ENCODE peak calls at places on chromosomes 5 and 9, in ten cellular contexts. I is body of pancreas; C is brain microvascular endothelial cell; F is epithelial cell of proximal tubule; O is CD8-positive, alpha-beta T cell; Q is GM12864; D is progenitor cell of endocrine pancreas; X is osteocyte; N is lower lobe of right lung; V is bronchial epithelial cell. G is an unnamed sample.

GRCh38 chr9:69132391-69132790 is 41.7 kb upstream of the TJP2 start:
- DNase-seq in I (no peak), C (no peak), F (no peak), O (no peak), Q (no peak), D (no peak), X (peak), N (no peak), V (no peak), G (no peak)

GRCh38 chr5:55021465-55021864 is 2.6 kb upstream of the GZMK start:
- DNase-seq in I (no peak), C (no peak), F (no peak), O (no peak), Q (no peak), D (no peak), X (no peak), N (no peak), V (no peak), G (no peak)

GRCh38 chr5:32540446-32540845 is 44.9 kb upstream of the SUB1 start:
- DNase-seq in I (no peak), C (no peak), F (no peak), O (no peak), Q (no peak), D (no peak), X (no peak), N (no peak), V (no peak), G (no peak)

GRCh38 chr5:168055982-168056381 is 235.5 kb upstream of the WWC1 start:
- DNase-seq in I (no peak), C (no peak), F (no peak), O (no peak), Q (no peak), D (no peak), X (no peak), N (no peak), V (no peak), G (no peak)

GRCh38 chr5:92838253-92838652 is 742.8 kb downstream of the NR2F1-AS1 start:
- DNase-seq in I (no peak), C (no peak), F (no peak), O (no peak), Q (no peak), D (no peak), X (no peak), N (no peak), V (peak), G (no peak)

GRCh38 chr5:175742290-175742994 is 84.6 kb downstream of the HRH2 start:
- DNase-seq in I (no peak), C (no peak), F (no peak), O (peak), Q (no peak), D (no peak), X (peak), N (no peak), V (no peak), G (no peak)

GRCh38 chr5:8491254-8491653 is 622.3 kb downstream of the MTRR start:
- DNase-seq in I (no peak), C (peak), F (no peak), O (no peak), Q (no peak), D (no peak), X (no peak), N (no peak), V (no peak), G (no peak)

GRCh38 chr9:33433871-33434270 is 13.5 kb downstream of the AQP3 start:
- DNase-seq in I (no peak), C (no peak), F (no peak), O (no peak), Q (no peak), D (no peak), X (no peak), N (no peak), V (no peak), G (no peak)

GRCh38 chr9:72753261-72753893 is 199.5 kb downstream of the ALDH1A1 start:
- DNase-seq in I (no peak), C (peak), F (no peak), O (no peak), Q (no peak), D (no peak), X (no peak), N (no peak), V (peak), G (no peak)

GRCh38 chr5:150291388-150292385 is 2.1 kb upstream of the CAMK2A start:
- DNase-seq in I (no peak), C (no peak), F (no peak), O (no peak), Q (no peak), D (no peak), X (no peak), N (no peak), V (no peak), G (no peak)

GRCh38 chr5:148335259-148335658 is at the start of gene SPINK9:
- DNase-seq in I (no peak), C (no peak), F (no peak), O (no peak), Q (no peak), D (no peak), X (no peak), N (no peak), V (no peak), G (no peak)

GRCh38 chr9:107999011-107999410 is 509.4 kb upstream of the KLF4 start:
- DNase-seq in I (no peak), C (no peak), F (no peak), O (no peak), Q (no peak), D (no peak), X (no peak), N (no peak), V (no peak), G (no peak)

GRCh38 chr9:34993502-34994428 is 4.2 kb downstream of the DNAJB5 start:
- DNase-seq in I (peak), C (no peak), F (no peak), O (no peak), Q (no peak), D (no peak), X (no peak), N (no peak), V (peak), G (no peak)

GRCh38 chr9:68500457-68501158 is 40.1 kb downstream of the TMEM252 start:
- DNase-seq in I (no peak), C (peak), F (peak), O (no peak), Q (no peak), D (no peak), X (no peak), N (no peak), V (peak), G (no peak)

GRCh38 chr9:12014488-12014887 is 678.7 kb upstream of the TYRP1 start:
- DNase-seq in I (no peak), C (no peak), F (no peak), O (no peak), Q (no peak), D (no peak), X (no peak), N (no peak), V (no peak), G (no peak)

GRCh38 chr5:43150748-43151147 is 30.0 kb downstream of the ZNF131 start:
- DNase-seq in I (no peak), C (no peak), F (no peak), O (no peak), Q (no peak), D (no peak), X (no peak), N (no peak), V (no peak), G (no peak)

GRCh38 chr9:108885643-108886348 is 23.7 kb downstream of the ACTL7A start:
- DNase-seq in I (peak), C (peak), F (peak), O (no peak), Q (peak), D (no peak), X (no peak), N (no peak), V (peak), G (no peak)

GRCh38 chr9:122498883-122499288 is 11.7 kb upstream of the OR1J2 start:
- DNase-seq in I (peak), C (peak), F (peak), O (no peak), Q (no peak), D (no peak), X (no peak), N (no peak), V (peak), G (no peak)

GRCh38 chr9:74951725-74952151 is 974 bp downstream of the C9orf40 start:
- DNase-seq in I (peak), C (peak), F (no peak), O (peak), Q (no peak), D (peak), X (no peak), N (peak), V (peak), G (peak)

GRCh38 chr5:39376293-39376714 is 12.0 kb upstream of the C9 start:
- DNase-seq in I (peak), C (peak), F (no peak), O (no peak), Q (peak), D (no peak), X (no peak), N (no peak), V (peak), G (no peak)

GRCh38 chr9:35960029-35960655 is 2.2 kb upstream of the OR2S2 start:
- DNase-seq in I (no peak), C (peak), F (no peak), O (no peak), Q (no peak), D (no peak), X (no peak), N (no peak), V (no peak), G (no peak)

GRCh38 chr5:139064613-139065012 is 133.6 kb downstream of the SIL1 start:
- DNase-seq in I (peak), C (no peak), F (no peak), O (no peak), Q (no peak), D (no peak), X (no peak), N (no peak), V (peak), G (no peak)

GRCh38 chr5:176535655-176536131 is 1.5 kb downstream of the RNF44 start:
- DNase-seq in I (peak), C (no peak), F (no peak), O (peak), Q (no peak), D (no peak), X (no peak), N (no peak), V (no peak), G (no peak)

DNA sequence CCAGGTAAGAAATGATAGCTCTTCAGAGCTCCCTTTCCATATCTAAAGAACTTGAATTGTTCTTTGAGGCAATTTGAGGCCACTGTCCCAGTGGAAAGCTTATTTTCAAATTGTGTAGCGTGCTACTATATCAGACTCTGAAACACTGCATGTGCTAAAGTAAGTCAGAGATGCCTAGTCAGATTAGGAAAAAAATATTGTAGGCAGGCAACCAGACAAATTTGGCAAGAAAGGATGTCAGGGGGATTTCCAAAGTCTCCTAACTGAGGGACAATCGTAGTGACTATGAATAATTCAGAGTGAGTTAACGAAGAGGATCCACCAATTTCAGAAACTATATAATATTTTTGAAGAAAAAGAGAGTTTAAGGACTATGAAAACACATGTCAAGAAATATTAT is 273.7 kb upstream of the PTGER4 start:
- DNase-seq in I (no peak), C (no peak), F (no peak), O (no peak), Q (no peak), D (no peak), X (no peak), N (no peak), V (no peak), G (no peak)
- TF ChIP-seq CTCF in I (no peak), C (no peak), F (no peak), O (no peak), Q (no peak), D (no peak), X (no peak), N (no peak), V (no peak), G (no peak)

DNA sequence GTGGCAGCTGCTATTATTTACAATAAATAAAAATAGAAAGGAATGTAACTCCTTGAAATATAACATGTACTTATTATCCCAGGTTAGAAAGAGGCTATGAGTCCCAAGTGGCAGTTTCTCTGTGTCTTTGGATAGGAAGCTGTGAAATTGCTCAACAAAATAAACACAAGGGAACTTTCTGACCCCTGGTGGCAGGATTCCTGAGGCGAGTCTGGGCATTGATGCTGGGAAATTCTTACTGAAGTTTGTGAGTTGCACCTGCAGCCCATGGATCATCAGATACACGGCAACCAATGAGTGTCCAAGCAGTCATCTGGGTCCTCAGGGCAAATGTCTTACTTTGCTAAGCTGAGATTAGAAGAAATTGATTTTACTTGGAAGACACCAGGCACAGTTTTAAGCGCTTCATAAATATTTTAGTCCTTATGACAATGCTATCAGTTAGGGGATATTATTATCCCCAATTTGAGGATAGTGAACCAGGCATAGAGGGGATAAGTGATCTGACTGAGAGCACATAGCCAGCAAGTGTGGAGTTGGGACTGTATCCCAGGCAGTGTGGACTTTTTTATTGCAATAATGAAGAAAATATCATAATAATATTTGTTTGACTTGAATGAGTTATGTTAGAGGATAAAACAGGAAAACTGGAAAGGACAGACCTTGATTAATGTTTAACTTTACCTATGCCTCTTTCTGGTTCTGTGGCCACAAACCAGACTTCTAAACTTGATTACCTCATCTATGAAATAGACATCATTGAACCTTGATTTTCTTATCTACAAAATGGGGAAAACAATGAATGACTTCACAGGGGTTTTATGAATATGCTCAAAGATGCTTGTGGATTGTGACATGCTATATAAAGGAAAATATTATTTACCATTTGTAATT is 265.5 kb upstream of the ADAMTSL1 start:
- DNase-seq in I (peak), C (peak), F (no peak), O (no peak), Q (no peak), D (peak), X (no peak), N (no peak), V (peak), G (no peak)
- TF ChIP-seq CTCF in I (peak), C (peak), F (peak), O (no peak), Q (peak), D (peak), X (peak), N (peak), V (peak), G (no peak)

GRCh38 chr5:180648658-180649296 is 623 bp downstream of the FLT4 start:
- DNase-seq in I (no peak), C (no peak), F (no peak), O (peak), Q (no peak), D (peak), X (no peak), N (no peak), V (no peak), G (no peak)
- TF ChIP-seq CTCF in I (peak), C (peak), F (peak), O (no peak), Q (no peak), D (peak), X (peak), N (peak), V (peak), G (no peak)

GRCh38 chr5:94693043-94693822 is 74.8 kb downstream of the SLF1 start:
- DNase-seq in I (no peak), C (peak), F (no peak), O (no peak), Q (no peak), D (no peak), X (no peak), N (no peak), V (peak), G (no peak)
- TF ChIP-seq CTCF in I (peak), C (peak), F (peak), O (peak), Q (peak), D (peak), X (peak), N (peak), V (peak), G (no peak)

DNA sequence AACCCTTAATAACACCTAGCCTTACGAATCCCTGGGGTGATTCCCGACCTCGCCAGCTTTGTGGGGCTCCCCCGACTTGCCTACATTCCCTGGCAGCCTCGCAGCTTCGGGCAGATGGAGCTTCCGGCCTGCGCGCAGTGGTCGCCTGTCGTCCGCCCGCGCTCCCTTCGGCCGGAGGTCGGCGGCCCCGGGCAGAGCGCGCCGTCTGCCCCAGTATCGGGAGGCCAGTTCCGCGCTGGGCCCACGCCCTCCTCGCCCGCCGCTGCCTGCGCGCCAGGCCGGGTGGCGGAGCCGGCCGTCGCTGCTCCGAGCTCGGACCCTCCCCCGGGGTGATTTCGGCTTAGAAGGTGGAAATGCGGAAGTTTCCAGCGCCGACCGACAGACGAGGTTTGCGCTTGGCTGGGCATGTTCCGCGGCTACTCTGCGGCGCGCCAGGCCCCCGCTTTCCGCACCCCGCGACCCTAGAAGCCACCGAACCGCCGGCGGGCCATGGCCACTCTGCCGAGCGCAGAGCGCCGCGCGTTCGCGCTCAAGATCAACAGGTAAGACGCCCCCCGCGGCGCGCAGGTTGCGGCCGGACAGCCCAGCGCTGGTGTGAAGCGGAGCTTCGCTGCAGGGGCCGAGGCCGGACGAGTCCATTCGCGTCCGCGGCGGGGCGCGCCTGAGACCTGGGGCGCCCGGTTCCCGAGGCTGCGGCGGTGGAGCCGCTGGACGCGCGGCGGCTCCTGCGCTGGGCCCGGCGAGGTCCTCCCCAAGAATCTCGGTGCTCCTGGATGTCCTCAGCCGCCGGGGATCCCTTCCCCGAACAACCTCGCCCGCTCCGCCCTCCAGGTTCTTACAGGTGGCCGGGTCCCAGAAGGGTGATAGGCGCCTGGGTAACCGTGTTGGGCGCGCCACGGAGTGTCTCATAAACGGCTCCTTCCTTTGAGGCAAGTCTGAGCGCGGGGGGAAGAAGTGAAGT is at the start of gene DOCK8:
- DNase-seq in I (peak), C (no peak), F (no peak), O (peak), Q (peak), D (peak), X (no peak), N (peak), V (peak), G (peak)
- TF ChIP-seq CTCF in I (peak), C (peak), F (peak), O (no peak), Q (peak), D (peak), X (peak), N (peak), V (peak), G (no peak)

GRCh38 chr5:118888556-118888955 is 99.8 kb downstream of the DTWD2 start:
- DNase-seq in I (no peak), C (no peak), F (no peak), O (no peak), Q (no peak), D (no peak), X (no peak), N (no peak), V (peak), G (no peak)
- TF ChIP-seq CTCF in I (no peak), C (no peak), F (no peak), O (no peak), Q (no peak), D (no peak), X (no peak), N (no peak), V (no peak), G (no peak)

DNA sequence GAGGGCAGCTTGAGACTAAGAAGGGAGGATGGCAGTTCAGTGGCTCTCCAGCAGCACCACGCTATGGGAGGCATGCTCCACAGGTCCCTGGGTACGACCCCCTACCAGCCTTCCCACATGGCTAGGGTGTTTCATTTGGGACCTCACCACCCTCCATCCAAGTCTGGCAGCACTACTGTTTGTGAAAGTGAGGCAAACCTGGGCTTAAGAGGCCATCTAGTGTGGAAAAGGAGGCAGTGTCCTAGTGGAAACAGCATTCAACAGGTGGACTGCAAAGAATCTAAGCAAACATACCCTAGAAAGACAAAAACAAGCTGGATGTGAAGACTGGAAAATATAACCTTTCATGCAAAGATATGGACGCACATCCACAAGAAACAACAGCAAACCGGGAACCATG is 4.8 kb upstream of the C5orf47 start:
- DNase-seq in I (peak), C (no peak), F (no peak), O (no peak), Q (no peak), D (no peak), X (no peak), N (no peak), V (peak), G (no peak)
- TF ChIP-seq CTCF in I (peak), C (peak), F (peak), O (no peak), Q (peak), D (peak), X (peak), N (no peak), V (peak), G (no peak)

DNA sequence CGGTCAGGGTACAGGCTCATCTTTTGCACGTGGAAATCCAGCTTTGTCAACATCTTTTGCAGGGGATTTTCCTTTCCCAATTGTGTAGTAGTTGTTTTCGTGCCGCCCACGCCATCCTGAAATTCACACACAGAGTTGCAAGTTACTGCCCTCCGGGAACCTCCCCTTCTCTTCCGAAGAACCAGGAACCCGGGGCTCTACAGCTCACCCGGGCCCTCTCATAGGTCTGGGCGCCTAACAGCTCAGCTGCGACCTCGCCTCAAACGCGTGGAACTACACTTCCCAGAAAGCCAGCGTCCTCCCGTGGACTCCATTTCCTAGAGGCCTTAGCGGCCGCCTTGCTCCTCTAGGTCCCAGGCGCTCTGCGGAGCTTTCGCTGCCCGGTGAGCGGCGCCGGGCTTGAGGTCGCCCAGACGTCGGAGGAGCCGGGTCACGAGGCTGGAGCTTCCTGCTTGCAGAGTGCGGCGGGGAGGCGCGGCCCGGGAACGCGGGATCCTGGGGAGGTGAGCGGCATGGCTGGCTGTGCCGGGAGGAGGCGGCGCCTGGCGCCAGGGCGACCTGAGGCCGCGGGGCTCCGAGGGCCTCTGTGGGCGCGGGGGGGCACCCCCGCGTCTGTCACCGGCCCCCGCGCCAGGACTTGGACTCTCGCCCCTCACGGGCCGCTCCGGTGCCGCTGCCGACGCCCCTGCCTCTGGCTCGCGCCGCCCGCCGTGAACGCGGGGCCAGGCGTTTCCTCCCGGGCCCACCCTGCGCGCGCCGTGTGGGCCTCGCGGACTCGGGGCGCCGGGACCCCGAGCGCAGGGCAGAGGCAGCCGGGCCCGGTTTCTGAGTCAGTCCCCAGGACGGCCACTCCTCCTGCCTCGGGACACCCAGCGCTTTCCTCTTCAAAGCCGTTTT is at the start of gene ZNF354B:
- DNase-seq in I (peak), C (peak), F (peak), O (peak), Q (peak), D (peak), X (peak), N (peak), V (peak), G (peak)
- TF ChIP-seq CTCF in I (peak), C (peak), F (peak), O (no peak), Q (no peak), D (no peak), X (no peak), N (peak), V (peak), G (no peak)